ENCODE peak calls at places on chromosomes 13 and 19, in five cellular contexts. One of them, this sample, is unnamed.

GRCh38 chr19:43524922-43525835 is 1.8 kb downstream of the ETHE1 start:
- DNase-seq in K562: no peak
- DNase-seq in GM12878: peak
- DNase-seq in HepG2: peak
- DNase-seq in H1: peak
- DNase-seq in this sample: peak

GRCh38 chr19:15247107-15248014 is 15.1 kb upstream of the EPHX3 start:
- DNase-seq in K562: no peak
- DNase-seq in HepG2: peak
- DNase-seq in GM12878: no peak
- DNase-seq in H1: no peak
- DNase-seq in this sample: no peak

GRCh38 chr13:75217949-75218348 is 264.0 kb downstream of the TBC1D4 start:
- DNase-seq in K562: no peak
- DNase-seq in HepG2: no peak
- DNase-seq in H1: no peak
- DNase-seq in GM12878: no peak
- DNase-seq in this sample: no peak

GRCh38 chr13:102128216-102128800 is 273.5 kb downstream of the FGF14 start:
- DNase-seq in K562: no peak
- DNase-seq in HepG2: no peak
- DNase-seq in GM12878: no peak
- DNase-seq in H1: no peak
- DNase-seq in this sample: no peak

GRCh38 chr19:18700501-18701249 is 17.2 kb downstream of the CRTC1 start:
- DNase-seq in K562: peak
- DNase-seq in H1: peak
- DNase-seq in GM12878: peak
- DNase-seq in HepG2: no peak
- DNase-seq in this sample: no peak

GRCh38 chr13:96968027-96968426 is 26.2 kb downstream of the OXGR1 start:
- DNase-seq in HepG2: no peak
- DNase-seq in GM12878: no peak
- DNase-seq in H1: no peak
- DNase-seq in K562: no peak
- DNase-seq in this sample: no peak

GRCh38 chr19:2097330-2098327 is 914 bp downstream of the IZUMO4 start:
- DNase-seq in H1: peak
- DNase-seq in GM12878: no peak
- DNase-seq in HepG2: no peak
- DNase-seq in K562: no peak
- DNase-seq in this sample: no peak

GRCh38 chr13:30744056-30744684 is 8.8 kb downstream of the ALOX5AP start:
- DNase-seq in GM12878: peak
- DNase-seq in HepG2: peak
- DNase-seq in K562: peak
- DNase-seq in H1: no peak
- DNase-seq in this sample: peak

GRCh38 chr19:10104665-10105221 is 1.4 kb upstream of the PPAN start:
- DNase-seq in HepG2: no peak
- DNase-seq in GM12878: peak
- DNase-seq in H1: no peak
- DNase-seq in K562: peak
- DNase-seq in this sample: no peak

GRCh38 chr19:50959731-50960500 is 7.1 kb upstream of the KLK5 start:
- DNase-seq in H1: no peak
- DNase-seq in GM12878: no peak
- DNase-seq in HepG2: no peak
- DNase-seq in K562: no peak
- DNase-seq in this sample: no peak

GRCh38 chr13:114025432-114026127 is 51.7 kb upstream of the C13orf46 start:
- DNase-seq in H1: no peak
- DNase-seq in HepG2: no peak
- DNase-seq in GM12878: no peak
- DNase-seq in K562: no peak
- DNase-seq in this sample: no peak

GRCh38 chr13:80337011-80337688 is 3.8 kb downstream of the SPRY2 start:
- DNase-seq in GM12878: no peak
- DNase-seq in HepG2: no peak
- DNase-seq in H1: no peak
- DNase-seq in K562: no peak
- DNase-seq in this sample: no peak

GRCh38 chr13:46057251-46058015 is 4.9 kb upstream of the ZC3H13 start:
- DNase-seq in H1: no peak
- DNase-seq in K562: no peak
- DNase-seq in GM12878: no peak
- DNase-seq in HepG2: no peak
- DNase-seq in this sample: no peak

GRCh38 chr19:39110263-39110967 is 15.2 kb upstream of the PAK4 start:
- DNase-seq in GM12878: no peak
- DNase-seq in H1: peak
- DNase-seq in HepG2: peak
- DNase-seq in K562: peak
- DNase-seq in this sample: peak

GRCh38 chr19:53057904-53058579 is 13.5 kb downstream of the ERVV-2 start:
- DNase-seq in HepG2: no peak
- DNase-seq in GM12878: no peak
- DNase-seq in H1: peak
- DNase-seq in K562: no peak
- DNase-seq in this sample: no peak

GRCh38 chr19:14769201-14769600 is 9.2 kb downstream of the ADGRE2 start:
- DNase-seq in H1: no peak
- DNase-seq in GM12878: no peak
- DNase-seq in HepG2: no peak
- DNase-seq in K562: no peak
- DNase-seq in this sample: no peak

GRCh38 chr13:85261757-85262346 is 537.4 kb downstream of the SLITRK6 start:
- DNase-seq in GM12878: no peak
- DNase-seq in H1: no peak
- DNase-seq in K562: no peak
- DNase-seq in HepG2: peak
- DNase-seq in this sample: no peak

GRCh38 chr13:108932206-108932605 is 302.8 kb downstream of the MYO16 start:
- DNase-seq in GM12878: no peak
- DNase-seq in H1: no peak
- DNase-seq in HepG2: no peak
- DNase-seq in K562: no peak
- DNase-seq in this sample: no peak

GRCh38 chr13:108927615-108928014 is 298.2 kb downstream of the MYO16 start:
- DNase-seq in HepG2: no peak
- DNase-seq in K562: no peak
- DNase-seq in H1: no peak
- DNase-seq in GM12878: no peak
- DNase-seq in this sample: no peak

GRCh38 chr13:108933061-108933460 is 303.6 kb downstream of the MYO16 start:
- DNase-seq in GM12878: no peak
- DNase-seq in K562: no peak
- DNase-seq in HepG2: no peak
- DNase-seq in H1: no peak
- DNase-seq in this sample: no peak

GRCh38 chr13:108926848-108927247 is 297.4 kb downstream of the MYO16 start:
- DNase-seq in GM12878: no peak
- DNase-seq in H1: no peak
- DNase-seq in K562: no peak
- DNase-seq in HepG2: no peak
- DNase-seq in this sample: no peak

GRCh38 chr13:108929532-108929931 is 300.1 kb downstream of the MYO16 start:
- DNase-seq in K562: no peak
- DNase-seq in GM12878: no peak
- DNase-seq in HepG2: no peak
- DNase-seq in H1: no peak
- DNase-seq in this sample: no peak
- TF ChIP-seq EZH2 in K562: no peak
- TF ChIP-seq EZH2 in GM12878: no peak
- TF ChIP-seq EZH2 in HepG2: no peak
- TF ChIP-seq EZH2 in H1: no peak
- TF ChIP-seq EZH2 in this sample: no peak

GRCh38 chr19:32372726-32373613 is 27.6 kb downstream of the ZNF507 start:
- DNase-seq in HepG2: peak
- DNase-seq in GM12878: no peak
- DNase-seq in K562: no peak
- DNase-seq in H1: no peak
- DNase-seq in this sample: no peak
- TF ChIP-seq SP1 in HepG2: no peak
- TF ChIP-seq SP1 in GM12878: no peak
- TF ChIP-seq SP1 in K562: no peak
- TF ChIP-seq SP1 in H1: no peak
- TF ChIP-seq SP1 in this sample: no peak

GRCh38 chr19:590750-591098 is 1.0 kb downstream of the HCN2 start:
- DNase-seq in HepG2: no peak
- DNase-seq in GM12878: no peak
- DNase-seq in K562: no peak
- DNase-seq in H1: no peak
- DNase-seq in this sample: no peak
- TF ChIP-seq EZH2 in HepG2: no peak
- TF ChIP-seq EZH2 in GM12878: no peak
- TF ChIP-seq EZH2 in K562: no peak
- TF ChIP-seq EZH2 in H1: no peak
- TF ChIP-seq EZH2 in this sample: no peak

GRCh38 chr19:48845384-48845783 is 9.1 kb upstream of the HSD17B14 start:
- DNase-seq in GM12878: no peak
- DNase-seq in H1: no peak
- DNase-seq in K562: no peak
- DNase-seq in HepG2: no peak
- DNase-seq in this sample: no peak

GRCh38 chr19:48842744-48843162 is 6.5 kb upstream of the HSD17B14 start:
- DNase-seq in K562: peak
- DNase-seq in HepG2: peak
- DNase-seq in GM12878: no peak
- DNase-seq in H1: peak
- DNase-seq in this sample: peak

GRCh38 chr19:48841571-48841970 is 5.3 kb upstream of the HSD17B14 start:
- DNase-seq in K562: no peak
- DNase-seq in H1: no peak
- DNase-seq in GM12878: no peak
- DNase-seq in HepG2: no peak
- DNase-seq in this sample: no peak

GRCh38 chr19:48841047-48841446 is 4.8 kb upstream of the HSD17B14 start:
- DNase-seq in HepG2: no peak
- DNase-seq in H1: no peak
- DNase-seq in GM12878: no peak
- DNase-seq in K562: no peak
- DNase-seq in this sample: no peak

DNA sequence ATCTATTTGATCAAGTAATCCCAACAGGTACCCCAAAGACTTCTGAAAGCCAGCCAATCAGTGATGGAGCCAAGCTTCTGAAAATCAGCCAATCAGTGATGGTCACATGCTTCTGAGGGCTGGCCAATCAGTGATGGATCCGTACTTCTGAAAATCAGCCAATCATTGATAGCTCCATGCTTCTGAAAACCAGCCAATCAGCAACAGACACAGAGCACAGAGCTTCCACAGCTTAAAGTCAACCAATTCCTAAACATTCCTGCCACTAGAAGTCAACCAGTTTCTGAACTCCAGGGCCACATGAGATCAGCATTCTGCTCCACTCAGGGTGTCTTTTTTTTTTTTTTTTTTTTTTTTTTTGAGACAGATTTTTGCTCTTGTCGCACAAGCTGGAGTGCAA is 8.2 kb upstream of the HSD17B14 start:
- DNase-seq in K562: peak
- DNase-seq in HepG2: peak
- DNase-seq in GM12878: no peak
- DNase-seq in H1: no peak
- DNase-seq in this sample: peak
- TF ChIP-seq SP1 in K562: no peak
- TF ChIP-seq SP1 in HepG2: no peak
- TF ChIP-seq SP1 in GM12878: no peak
- TF ChIP-seq SP1 in H1: peak
- TF ChIP-seq SP1 in this sample: peak

This sample was measured in HCT116.